ENCODE peak calls at places on chromosomes 16 and 17, in ten cellular contexts. W is lower lobe of right lung; U is bronchial epithelial cell; H is GM04503; B is stimulated activated CD4-positive, alpha-beta T cell treated with anti-CD3 and anti-CD28 coated beads, Interleukin-1b, Interleukin-23, amount 100 ng/mL, for 1 hour; P is stimulated activated CD8-positive, alpha-beta memory T cell treated with anti-CD3 and anti-CD28 coated beads, Interleukin-4, amount 100 ng/mL, for 1 hour; F is T-helper 2 cell; E is GM19239; J is PC-9; D is NCI-H1930. Q is an unnamed sample.

GRCh38 chr17:18184143-18185007 is 747 bp downstream of the ALKBH5 start:
- DNase-seq in U (no peak), B (peak; percentile 30), F (peak; percentile 78), D (no peak), P (peak; percentile 45), E (no peak), J (no peak), W (peak; percentile 77), H (no peak), Q (peak; percentile 46)

GRCh38 chr17:70313450-70313849 is 144.1 kb downstream of the KCNJ2 start:
- DNase-seq in W (no peak), B (no peak), E (no peak), P (no peak), J (no peak), U (peak; percentile 4), F (no peak), D (no peak), H (no peak), Q (no peak)

GRCh38 chr16:5972747-5973146 is 875.2 kb upstream of the EEF2KMT start:
- DNase-seq in H (no peak), W (no peak), U (no peak), D (no peak), F (no peak), P (no peak), E (no peak), J (no peak), B (no peak), Q (no peak)

GRCh38 chr16:6892961-6893360 is 439.7 kb upstream of the RBFOX1 start:
- DNase-seq in J (no peak), E (no peak), U (no peak), F (no peak), H (no peak), P (no peak), D (no peak), W (no peak), B (no peak), Q (no peak)

GRCh38 chr17:13024526-13025263 is 6.9 kb upstream of the ELAC2 start:
- DNase-seq in U (peak; percentile 35), F (peak; percentile 47), P (peak; percentile 30), D (peak; percentile 34), E (no peak), W (peak; percentile 77), H (no peak), B (peak; percentile 7), J (no peak), Q (peak; percentile 50)

GRCh38 chr17:70184770-70185169 is 15.4 kb downstream of the KCNJ2 start:
- DNase-seq in E (no peak), D (no peak), U (peak; percentile 92), H (peak; percentile 14), F (no peak), B (no peak), W (no peak), J (peak; percentile 36), P (no peak), Q (no peak)

GRCh38 chr16:71623597-71623996 is 2.4 kb upstream of the MARVELD3 start:
- DNase-seq in J (no peak), P (no peak), W (no peak), E (no peak), D (no peak), U (no peak), H (no peak), F (no peak), B (no peak), Q (no peak)

GRCh38 chr17:10523043-10523442 is 4.7 kb upstream of the MYH1 start:
- DNase-seq in H (no peak), W (no peak), F (no peak), P (no peak), B (no peak), U (no peak), E (no peak), D (no peak), J (no peak), Q (no peak)

GRCh38 chr17:81286491-81287145 is 8.5 kb downstream of the SLC38A10 start:
- DNase-seq in W (no peak), H (no peak), U (no peak), B (no peak), E (no peak), J (no peak), P (no peak), F (no peak), D (no peak), Q (no peak)

GRCh38 chr16:74448990-74449389 is 27.7 kb upstream of the CLEC18B start:
- DNase-seq in P (no peak), H (peak; percentile 89), F (no peak), W (no peak), U (peak; percentile 87), E (no peak), B (no peak), D (no peak), J (peak; percentile 80), Q (peak; percentile 30)

GRCh38 chr16:12901597-12902436 is at the start of gene SHISA9:
- DNase-seq in H (no peak), D (no peak), U (no peak), J (no peak), B (no peak), P (no peak), W (no peak), E (no peak), F (peak; percentile 13), Q (no peak)

GRCh38 chr16:22973451-22973991 is 159.6 kb downstream of the HS3ST2 start:
- DNase-seq in F (no peak), E (no peak), B (no peak), D (no peak), H (no peak), W (no peak), U (no peak), P (no peak), J (no peak), Q (no peak)

GRCh38 chr17:38451840-38452529 is 23.7 kb downstream of the ARHGAP23 start:
- DNase-seq in B (no peak), F (no peak), D (no peak), U (peak; percentile 85), W (no peak), E (no peak), P (no peak), H (peak; percentile 81), J (no peak), Q (no peak)

GRCh38 chr17:81328925-81329278 is 33.8 kb upstream of the SLC38A10 start:
- DNase-seq in H (no peak), J (no peak), U (peak; percentile 44), F (no peak), D (no peak), B (no peak), E (no peak), P (no peak), W (no peak), Q (peak; percentile 35)

GRCh38 chr16:11612110-11612981 is 25.6 kb upstream of the LITAF start:
- DNase-seq in H (no peak), F (no peak), W (peak; percentile 90), D (no peak), P (no peak), J (peak; percentile 98), B (no peak), U (peak; percentile 78), E (no peak), Q (peak; percentile 96)

GRCh38 chr16:69064789-69065313 is 40.6 kb upstream of the HAS3 start:
- DNase-seq in B (no peak), W (no peak), J (no peak), P (no peak), E (no peak), F (no peak), D (no peak), H (no peak), U (no peak), Q (no peak)

GRCh38 chr17:41448506-41448905 is 7.7 kb upstream of the KRT38 start:
- DNase-seq in J (no peak), H (no peak), P (no peak), W (no peak), B (no peak), E (no peak), D (no peak), F (no peak), U (no peak), Q (no peak)

GRCh38 chr17:43171761-43172487 is 910 bp downstream of the NBR1 start:
- DNase-seq in J (peak; percentile 99), E (no peak), P (no peak), D (no peak), F (peak; percentile 33), B (no peak), U (peak; percentile 93), W (no peak), H (peak; percentile 90), Q (peak; percentile 61)

GRCh38 chr16:70777973-70778406 is 23.0 kb downstream of the VAC14 start:
- DNase-seq in J (no peak), W (no peak), E (no peak), H (no peak), U (no peak), B (no peak), F (no peak), P (no peak), D (no peak), Q (no peak)

GRCh38 chr16:8847623-8848022 is 21.2 kb downstream of the CARHSP1 start:
- DNase-seq in J (no peak), E (no peak), P (no peak), W (no peak), F (no peak), B (no peak), U (no peak), H (no peak), D (no peak), Q (no peak)

GRCh38 chr17:4880850-4881249 is 18.5 kb upstream of the C17orf107 start:
- DNase-seq in J (no peak), U (no peak), F (no peak), W (no peak), H (no peak), D (no peak), B (no peak), P (no peak), E (no peak), Q (no peak)

GRCh38 chr16:1741553-1742165 is 29.7 kb downstream of the NME3 start:
- DNase-seq in W (no peak), E (no peak), P (no peak), B (no peak), H (no peak), U (no peak), F (no peak), D (no peak), J (no peak), Q (no peak)

GRCh38 chr17:27218719-27219488 is 75.0 kb upstream of the WSB1 start:
- DNase-seq in P (no peak), U (no peak), D (no peak), F (peak; percentile 97), H (no peak), E (no peak), B (no peak), J (no peak), W (no peak), Q (no peak)

GRCh38 chr16:84554627-84555328 is 50.3 kb upstream of the MEAK7 start:
- DNase-seq in B (no peak), P (no peak), F (no peak), D (no peak), E (no peak), H (no peak), U (no peak), W (peak; percentile 11), J (no peak), Q (no peak)

GRCh38 chr16:21300309-21301167 is 22.4 kb upstream of the CRYM start:
- DNase-seq in P (no peak), B (no peak), J (peak; percentile 100), W (peak; percentile 86), U (peak; percentile 100), H (peak; percentile 99), E (peak; percentile 55), F (peak; percentile 64), D (peak; percentile 88), Q (peak; percentile 94)

GRCh38 chr17:40303706-40304450 is 5.1 kb upstream of the RARA start:
- DNase-seq in E (no peak), U (peak; percentile 64), B (no peak), F (no peak), H (no peak), P (no peak), D (no peak), W (no peak), J (no peak), Q (no peak)

GRCh38 chr16:69469807-69470561 is 45.6 kb downstream of the CYB5B start:
- DNase-seq in H (no peak), J (no peak), D (no peak), P (no peak), W (no peak), F (peak; percentile 41), U (no peak), B (no peak), E (no peak), Q (no peak)

GRCh38 chr16:15899538-15900100 is 11.2 kb upstream of the CEP20 start:
- DNase-seq in D (no peak), J (peak; percentile 100), B (no peak), H (no peak), P (no peak), F (peak; percentile 83), U (peak; percentile 99), W (peak; percentile 53), E (peak; percentile 28), Q (peak; percentile 84)

Q was measured in trophoblast cell.